ENCODE peak calls at places on chromosome 11, in eight cellular contexts. W, X, E, M, L, J, P and I are unnamed samples.

GRCh38 chr11:21546715-21547114 is 646.2 kb upstream of the ANO5 start:
- DNase-seq in X (no peak), P (no peak), E (no peak), L (no peak), W (no peak), J (no peak), M (no peak), I (no peak)

GRCh38 chr11:92212530-92212929 is 12.1 kb upstream of the FAT3 start:
- DNase-seq in X (no peak), P (no peak), L (no peak), M (no peak), E (no peak), J (no peak), W (no peak), I (no peak)

GRCh38 chr11:96187779-96188624 is 155.0 kb downstream of the MAML2 start:
- DNase-seq in E (no peak), P (no peak), M (peak), W (peak), J (peak), X (no peak), L (peak), I (no peak)

GRCh38 chr11:58731819-58732218 is at the start of gene GLYAT:
- DNase-seq in J (no peak), M (no peak), X (no peak), L (no peak), W (no peak), E (no peak), P (no peak), I (no peak)

GRCh38 chr11:76419896-76420295 is 24.9 kb upstream of the EMSY start:
- DNase-seq in L (no peak), X (no peak), J (peak), E (peak), W (no peak), P (peak), M (no peak), I (peak)

GRCh38 chr11:74730601-74731260 is 495 bp downstream of the CHRDL2 start:
- DNase-seq in W (no peak), P (no peak), J (no peak), L (no peak), X (no peak), M (no peak), E (no peak), I (no peak)

GRCh38 chr11:44780940-44781631 is 54.3 kb downstream of the TSPAN18 start:
- DNase-seq in W (peak), M (no peak), P (no peak), J (no peak), L (no peak), X (no peak), E (no peak), I (no peak)

GRCh38 chr11:95919514-95919913 is 4.4 kb downstream of the MTMR2 start:
- DNase-seq in E (no peak), P (no peak), J (no peak), L (no peak), W (no peak), X (no peak), M (no peak), I (no peak)

GRCh38 chr11:79708319-79708928 is 267.6 kb upstream of the TENM4 start:
- DNase-seq in P (peak), L (peak), M (peak), W (peak), X (no peak), E (peak), J (peak), I (peak)

GRCh38 chr11:11291432-11292015 is 61.5 kb downstream of the CSNK2A3 start:
- DNase-seq in M (no peak), P (no peak), X (no peak), L (no peak), W (no peak), J (no peak), E (no peak), I (no peak)

GRCh38 chr11:130369141-130369691 is 54.5 kb upstream of the ZBTB44 start:
- DNase-seq in J (no peak), E (no peak), L (no peak), P (no peak), X (no peak), M (no peak), W (no peak), I (no peak)

GRCh38 chr11:62573006-62573591 is 592 bp downstream of the EEF1G start:
- DNase-seq in L (no peak), M (peak), X (no peak), J (peak), E (peak), W (no peak), P (no peak), I (peak)

DNA sequence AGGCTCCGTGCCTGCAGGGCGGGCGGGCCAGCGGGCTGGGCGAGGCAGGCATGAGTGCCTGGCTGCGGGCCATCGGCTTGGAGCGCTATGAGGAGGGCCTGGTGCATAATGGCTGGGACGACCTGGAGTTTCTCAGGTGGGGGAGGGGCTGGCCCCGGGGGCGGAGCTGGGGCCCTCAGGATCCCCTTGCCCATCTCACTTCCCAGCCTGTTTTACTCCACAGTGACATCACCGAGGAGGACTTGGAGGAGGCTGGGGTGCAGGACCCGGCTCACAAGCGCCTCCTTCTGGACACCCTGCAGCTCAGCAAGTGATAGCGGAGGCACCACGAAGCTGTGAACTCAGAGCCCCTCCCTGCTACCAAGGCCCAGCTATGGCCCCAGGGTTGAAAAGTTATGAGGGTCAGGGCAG is 5.9 kb downstream of the PHOX2A start:
- DNase-seq in M (peak), L (peak), X (peak), E (peak), P (peak), J (peak), W (peak), I (peak)
- TF ChIP-seq CTCF in M (peak), L (peak), X (peak), E (peak), P (peak), J (peak), W (peak), I (peak)

GRCh38 chr11:86360775-86361395 is 13.8 kb upstream of the CCDC81 start:
- DNase-seq in X (no peak), L (peak), E (no peak), M (peak), W (peak), P (no peak), J (no peak), I (no peak)
- TF ChIP-seq CTCF in X (peak), L (peak), E (peak), M (peak), W (peak), P (no peak), J (no peak), I (no peak)

DNA sequence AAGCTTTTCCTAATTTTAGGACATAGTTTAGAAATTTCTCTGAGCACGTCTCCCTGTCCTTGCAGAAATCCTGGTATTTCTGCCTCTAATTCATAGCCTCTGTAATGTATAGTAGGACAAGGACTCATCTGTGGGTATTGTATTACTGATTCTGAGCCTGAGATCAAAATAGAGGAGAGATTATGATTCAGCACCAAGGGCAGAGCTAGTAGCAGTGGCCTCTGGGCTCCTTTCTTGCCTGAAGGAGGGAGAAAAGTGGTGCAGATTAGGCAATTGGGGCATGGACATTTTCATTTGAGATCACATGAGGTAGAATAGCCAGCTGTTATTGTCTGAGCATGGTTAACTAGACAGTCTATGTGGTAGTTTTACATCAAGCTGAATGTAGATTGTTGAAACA is 2.8 kb downstream of the MADD start:
- DNase-seq in L (no peak), J (peak), X (no peak), W (no peak), E (peak), P (no peak), M (no peak), I (no peak)
- TF ChIP-seq CTCF in L (no peak), J (no peak), X (no peak), W (no peak), E (no peak), P (no peak), M (no peak), I (no peak)

DNA sequence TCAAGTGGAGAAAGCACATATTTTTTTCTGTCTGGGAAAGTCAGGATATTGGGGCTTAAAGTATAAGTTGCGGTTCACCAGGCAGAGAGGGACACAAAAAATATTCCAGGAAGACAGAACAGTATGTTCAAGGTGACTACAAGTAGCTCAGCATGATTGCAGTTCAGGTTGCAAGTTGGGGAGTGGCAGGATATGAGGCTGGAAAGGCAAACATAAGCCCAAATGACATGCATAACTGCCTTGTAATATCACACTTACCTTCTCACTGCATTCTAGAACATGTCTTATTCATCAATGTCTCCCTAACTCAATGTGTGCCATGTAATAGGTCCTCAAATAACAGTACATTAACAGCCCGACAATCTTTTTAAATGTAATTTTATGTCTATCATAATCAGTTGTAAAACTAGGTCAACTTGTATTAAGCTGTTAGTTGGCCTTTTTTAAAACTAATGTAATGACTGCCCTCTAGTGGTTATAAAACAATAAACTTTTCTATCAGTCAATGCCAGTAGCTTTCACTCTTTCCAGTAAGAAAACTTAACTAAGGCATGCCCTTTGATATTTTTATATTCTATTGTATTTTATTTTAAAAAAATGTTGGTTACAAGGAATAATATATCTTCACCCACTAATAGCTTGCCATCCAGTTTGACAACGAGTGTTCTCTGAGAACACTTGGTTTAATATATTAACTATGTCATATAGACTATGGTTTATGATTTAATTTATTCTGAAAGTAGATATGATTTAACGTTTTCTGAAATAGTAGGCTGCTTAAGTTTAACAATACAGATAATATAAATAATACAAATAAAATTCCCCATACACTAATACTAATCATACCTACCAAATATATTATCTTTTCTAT is 39.4 kb upstream of the CFAP300 start:
- DNase-seq in L (peak), E (peak), M (peak), X (no peak), J (peak), W (no peak), P (peak), I (peak)
- TF ChIP-seq CTCF in L (no peak), E (peak), M (peak), X (peak), J (peak), W (peak), P (peak), I (peak)

GRCh38 chr11:67642148-67642475 is 2.5 kb upstream of the TBX10 start:
- DNase-seq in L (no peak), E (no peak), J (no peak), X (no peak), W (no peak), P (no peak), M (no peak), I (no peak)

GRCh38 chr11:67644472-67645418 is 5.2 kb upstream of the TBX10 start:
- DNase-seq in X (no peak), J (no peak), M (no peak), P (no peak), E (peak), W (no peak), L (no peak), I (no peak)

GRCh38 chr11:67645521-67646457 is 4.7 kb downstream of the ACY3 start:
- DNase-seq in L (no peak), E (peak), M (no peak), J (peak), X (no peak), P (no peak), W (no peak), I (no peak)

GRCh38 chr11:67642490-67643120 is 3.0 kb upstream of the TBX10 start:
- DNase-seq in J (no peak), M (no peak), X (no peak), W (no peak), E (no peak), L (no peak), P (no peak), I (no peak)

DNA sequence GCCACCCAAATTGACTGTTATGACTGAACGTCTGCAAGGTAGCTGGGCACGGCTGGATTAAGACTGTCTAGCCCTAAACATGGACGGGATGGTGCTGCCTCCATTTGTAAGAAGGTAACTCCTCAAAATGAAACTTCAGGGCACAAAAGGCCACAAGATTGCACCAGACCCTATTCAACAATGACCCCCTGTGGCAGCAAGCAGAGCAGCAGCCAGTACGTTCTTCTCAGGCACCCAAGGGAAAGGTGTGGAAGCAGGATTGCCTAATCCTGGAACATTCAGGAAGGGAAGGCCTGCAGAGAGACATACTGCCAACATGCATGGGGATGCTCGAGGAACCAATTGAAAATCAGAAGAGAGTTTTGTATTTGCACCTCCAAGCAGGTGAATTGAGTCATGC is 4.5 kb upstream of the TBX10 start:
- DNase-seq in L (no peak), M (no peak), J (no peak), X (no peak), E (peak), W (no peak), P (no peak), I (no peak)
- TF ChIP-seq CTCF in L (peak), M (peak), J (peak), X (peak), E (peak), W (peak), P (peak), I (no peak)

GRCh38 chr11:34040571-34040970 is 11.0 kb upstream of the CAPRIN1 start:
- DNase-seq in J (no peak), L (no peak), P (no peak), W (no peak), X (no peak), E (no peak), M (no peak), I (no peak)

GRCh38 chr11:34033399-34033798 is 18.1 kb upstream of the CAPRIN1 start:
- DNase-seq in J (no peak), W (no peak), M (no peak), X (no peak), L (no peak), E (no peak), P (no peak), I (no peak)

GRCh38 chr11:34034053-34034452 is 17.5 kb upstream of the CAPRIN1 start:
- DNase-seq in X (no peak), L (no peak), J (no peak), P (no peak), E (no peak), W (no peak), M (no peak), I (no peak)

DNA sequence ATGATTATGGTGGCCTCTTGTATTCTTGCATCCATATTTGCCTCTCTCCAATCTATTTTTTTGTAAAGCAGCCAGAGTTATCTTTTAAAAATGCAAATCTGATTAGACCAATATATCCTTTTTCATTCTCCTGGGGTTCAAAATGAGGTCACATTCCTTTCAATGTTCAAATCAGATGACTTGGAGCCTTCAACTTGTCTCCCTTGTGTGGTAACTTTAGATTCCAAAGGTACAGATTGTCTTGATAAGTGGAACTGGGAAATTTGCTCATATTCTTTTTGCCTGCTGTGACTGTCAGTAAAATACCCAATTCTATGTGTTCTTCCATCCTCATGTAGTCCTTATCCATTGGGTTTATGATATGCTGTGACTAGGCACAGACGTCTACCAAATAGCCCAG is 15.1 kb upstream of the CAPRIN1 start:
- DNase-seq in M (no peak), X (no peak), J (no peak), P (no peak), E (no peak), W (peak), L (no peak), I (no peak)
- TF ChIP-seq CTCF in M (no peak), X (no peak), J (no peak), P (no peak), E (no peak), W (no peak), L (no peak), I (no peak)

GRCh38 chr11:2426826-2427521 is 17.3 kb downstream of the TRPM5 start:
- DNase-seq in M (no peak), X (no peak), E (no peak), P (no peak), J (no peak), W (no peak), L (no peak), I (no peak)
- TF ChIP-seq CTCF in M (no peak), X (no peak), E (no peak), P (no peak), J (no peak), W (no peak), L (no peak), I (no peak)